ENCODE peak calls at places on chromosomes 5 and 9, in eight cellular contexts. I, K, U, Q, S, H, Z and Y are unnamed samples.
A peak's percentile ranks its signal among the peaks of the same experiment; 100 is the strongest.

GRCh38 chr9:86075132-86075807 is 24.1 kb downstream of the GOLM1 start:
- DNase-seq in I (no peak), K (no peak), U (no peak), Q (no peak), S (no peak), H (no peak), Z (no peak), Y (no peak)

GRCh38 chr5:100430268-100430900 is 104.8 kb upstream of the FAM174A start:
- DNase-seq in I (peak; percentile 56), K (peak; percentile 35), U (peak; percentile 64), Q (no peak), S (peak; percentile 16), H (peak; percentile 27), Z (peak; percentile 35), Y (peak; percentile 29)

GRCh38 chr9:129665008-129665771 is at the start of gene PRRX2:
- DNase-seq in I (peak; percentile 79), K (no peak), U (peak; percentile 72), Q (no peak), S (peak; percentile 22), H (peak; percentile 65), Z (peak; percentile 39), Y (no peak)

GRCh38 chr5:15717002-15717401 is 217.0 kb downstream of the FBXL7 start:
- DNase-seq in I (no peak), K (no peak), U (no peak), Q (no peak), S (no peak), H (no peak), Z (no peak), Y (no peak)

GRCh38 chr9:1939926-1940368 is 75.2 kb upstream of the SMARCA2 start:
- DNase-seq in I (no peak), K (peak; percentile 24), U (peak; percentile 56), Q (no peak), S (no peak), H (peak; percentile 81), Z (no peak), Y (no peak)

GRCh38 chr5:139575313-139575646 is 14.1 kb downstream of the UBE2D2 start:
- DNase-seq in I (no peak), K (no peak), U (no peak), Q (no peak), S (no peak), H (no peak), Z (no peak), Y (no peak)

GRCh38 chr9:3884736-3885135 is 358.9 kb upstream of the RFX3 start:
- DNase-seq in I (no peak), K (no peak), U (no peak), Q (no peak), S (no peak), H (no peak), Z (no peak), Y (no peak)

GRCh38 chr5:67234671-67235176 is 38.1 kb upstream of the CD180 start:
- DNase-seq in I (no peak), K (peak; percentile 91), U (no peak), Q (peak; percentile 83), S (peak; percentile 40), H (no peak), Z (peak; percentile 49), Y (peak; percentile 50)

GRCh38 chr9:81814404-81814793 is 113.8 kb upstream of the SPATA31D4 start:
- DNase-seq in I (no peak), K (no peak), U (no peak), Q (no peak), S (no peak), H (no peak), Z (no peak), Y (no peak)

GRCh38 chr5:83475540-83476469 is 4.3 kb downstream of the VCAN start:
- DNase-seq in I (no peak), K (peak; percentile 90), U (no peak), Q (no peak), S (no peak), H (no peak), Z (no peak), Y (no peak)

GRCh38 chr5:159133041-159133741 is 33.5 kb upstream of the EBF1 start:
- DNase-seq in I (no peak), K (peak; percentile 68), U (no peak), Q (peak; percentile 52), S (no peak), H (peak; percentile 47), Z (no peak), Y (no peak)

GRCh38 chr5:139552893-139553575 is 8.1 kb upstream of the UBE2D2 start:
- DNase-seq in I (no peak), K (no peak), U (no peak), Q (no peak), S (no peak), H (no peak), Z (no peak), Y (no peak)

GRCh38 chr5:52746539-52746938 is 41.2 kb upstream of the ITGA1 start:
- DNase-seq in I (no peak), K (no peak), U (no peak), Q (no peak), S (no peak), H (no peak), Z (no peak), Y (no peak)

GRCh38 chr5:43940562-43940961 is 337.6 kb downstream of the NNT start:
- DNase-seq in I (no peak), K (no peak), U (no peak), Q (no peak), S (no peak), H (no peak), Z (no peak), Y (no peak)

GRCh38 chr9:130662099-130662926 is 2.1 kb upstream of the PRDM12 start:
- DNase-seq in I (peak; percentile 66), K (no peak), U (no peak), Q (no peak), S (no peak), H (no peak), Z (no peak), Y (no peak)

GRCh38 chr5:37888476-37888875 is 48.6 kb upstream of the GDNF start:
- DNase-seq in I (no peak), K (peak; percentile 96), U (no peak), Q (no peak), S (no peak), H (no peak), Z (no peak), Y (no peak)

GRCh38 chr9:69945671-69946141 is 97.9 kb upstream of the MAMDC2 start:
- DNase-seq in I (no peak), K (peak; percentile 84), U (no peak), Q (no peak), S (peak; percentile 23), H (no peak), Z (peak; percentile 66), Y (peak; percentile 43)

GRCh38 chr9:12426198-12426864 is 266.9 kb upstream of the TYRP1 start:
- DNase-seq in I (no peak), K (peak; percentile 1), U (no peak), Q (no peak), S (no peak), H (no peak), Z (no peak), Y (no peak)

GRCh38 chr5:151772868-151773561 is 1.3 kb downstream of the G3BP1 start:
- DNase-seq in I (no peak), K (peak; percentile 62), U (no peak), Q (no peak), S (no peak), H (no peak), Z (no peak), Y (no peak)

GRCh38 chr9:115058684-115059315 is 59.2 kb downstream of the TNC start:
- DNase-seq in I (no peak), K (peak; percentile 87), U (no peak), Q (no peak), S (no peak), H (no peak), Z (no peak), Y (no peak)

GRCh38 chr5:177402271-177403043 is 2.0 kb upstream of the PFN3 start:
- DNase-seq in I (peak; percentile 86), K (peak; percentile 70), U (peak; percentile 82), Q (no peak), S (peak; percentile 32), H (peak; percentile 79), Z (no peak), Y (peak; percentile 51)

GRCh38 chr9:133129001-133129799 is 8.2 kb upstream of the RALGDS start:
- DNase-seq in I (no peak), K (no peak), U (no peak), Q (no peak), S (no peak), H (no peak), Z (peak; percentile 61), Y (peak; percentile 70)

GRCh38 chr5:39394946-39395345 is 29.8 kb downstream of the DAB2 start:
- DNase-seq in I (no peak), K (peak; percentile 69), U (no peak), Q (no peak), S (no peak), H (no peak), Z (no peak), Y (no peak)

GRCh38 chr9:135664801-135665794 is 2.0 kb downstream of the LCN9 start:
- DNase-seq in I (no peak), K (no peak), U (no peak), Q (no peak), S (no peak), H (peak; percentile 19), Z (no peak), Y (no peak)

GRCh38 chr5:14983666-14984441 is 112.3 kb upstream of the ANKH start:
- DNase-seq in I (no peak), K (no peak), U (no peak), Q (no peak), S (no peak), H (no peak), Z (no peak), Y (no peak)

GRCh38 chr9:116151966-116152381 is 1.6 kb upstream of the PAPPA start:
- DNase-seq in I (no peak), K (peak; percentile 59), U (no peak), Q (no peak), S (no peak), H (no peak), Z (no peak), Y (no peak)

GRCh38 chr9:89194381-89195114 is 15.9 kb upstream of the SHC3 start:
- DNase-seq in I (no peak), K (no peak), U (no peak), Q (no peak), S (no peak), H (no peak), Z (no peak), Y (no peak)

GRCh38 chr5:142428036-142428772 is 103.4 kb upstream of the SPRY4 start:
- DNase-seq in I (no peak), K (no peak), U (no peak), Q (no peak), S (no peak), H (no peak), Z (no peak), Y (no peak)

GRCh38 chr9:6864102-6864501 is 106.3 kb downstream of the KDM4C start:
- DNase-seq in I (no peak), K (no peak), U (no peak), Q (no peak), S (no peak), H (no peak), Z (no peak), Y (no peak)

GRCh38 chr5:152634596-152634995 is 229.5 kb upstream of the NMUR2 start:
- DNase-seq in I (peak; percentile 67), K (no peak), U (no peak), Q (no peak), S (no peak), H (no peak), Z (peak; percentile 40), Y (peak; percentile 22)

GRCh38 chr5:156515799-156516198 is 188.8 kb downstream of the SGCD start:
- DNase-seq in I (peak; percentile 43), K (no peak), U (no peak), Q (no peak), S (no peak), H (no peak), Z (no peak), Y (no peak)

GRCh38 chr5:157987259-157987658 is 128.3 kb upstream of the CLINT1 start:
- DNase-seq in I (no peak), K (no peak), U (no peak), Q (no peak), S (no peak), H (no peak), Z (no peak), Y (no peak)